ENCODE peak calls at places on chromosomes 4 and X, in four cellular contexts. T is CD8-positive, alpha-beta T cell; O is Peyer's patch; G is heart left ventricle. N is an unnamed sample.

GRCh38 chr4:59759082-59759825 is 1440.9 kb upstream of the ADGRL3 start:
- DNase-seq in G (peak), T (no peak), O (no peak), N (no peak)

GRCh38 chr4:117796677-117797076 is 237.6 kb upstream of the NDST3 start:
- DNase-seq in O (no peak), G (no peak), T (no peak), N (no peak)

GRCh38 chrX:104270916-104271512 is 16.3 kb upstream of the ESX1 start:
- DNase-seq in O (no peak), T (no peak), G (no peak), N (no peak)

GRCh38 chr4:80731436-80731835 is 299.1 kb upstream of the BMP3 start:
- DNase-seq in G (no peak), O (no peak), T (no peak), N (no peak)

GRCh38 chr4:163681208-163681821 is 186.8 kb downstream of the TMA16 start:
- DNase-seq in G (no peak), O (no peak), T (no peak), N (no peak)

GRCh38 chrX:70190225-70190624 is 12.9 kb downstream of the DGAT2L6 start:
- DNase-seq in G (no peak), O (no peak), T (no peak), N (no peak)

GRCh38 chrX:73069365-73070035 is 9.8 kb downstream of the PABPC1L2A start:
- DNase-seq in O (no peak), T (no peak), G (no peak), N (no peak)

GRCh38 chrX:22520128-22520828 is 247.6 kb downstream of the CBLL2 start:
- DNase-seq in G (no peak), T (no peak), O (no peak), N (no peak)

GRCh38 chr4:87366763-87367162 is 24.2 kb downstream of the HSD17B11 start:
- DNase-seq in T (no peak), O (no peak), G (no peak), N (no peak)

GRCh38 chr4:9804918-9805317 is 23.5 kb downstream of the DRD5 start:
- DNase-seq in G (no peak), T (no peak), O (no peak), N (no peak)

GRCh38 chrX:98405376-98405775 is 1521.7 kb downstream of the RPA4 start:
- DNase-seq in T (no peak), G (no peak), O (no peak), N (no peak)

GRCh38 chr4:153564630-153565525 is 98.7 kb downstream of the TMEM131L start:
- DNase-seq in G (no peak), O (no peak), T (no peak), N (no peak)

GRCh38 chr4:149986916-149987315 is 91.3 kb upstream of the DCLK2 start:
- DNase-seq in T (no peak), G (no peak), O (no peak), N (no peak)

GRCh38 chrX:153582896-153583295 is 16.0 kb downstream of the CCNQ start:
- DNase-seq in O (no peak), G (peak), T (peak), N (peak)

GRCh38 chr4:53507671-53508286 is 83.5 kb downstream of the LNX1 start:
- DNase-seq in G (peak), T (no peak), O (no peak), N (no peak)

GRCh38 chr4:102500371-102501175 is 586 bp upstream of the NFKB1 start:
- DNase-seq in T (peak), G (peak), O (no peak), N (peak)

GRCh38 chrX:123217077-123217476 is 33.0 kb downstream of the GRIA3 start:
- DNase-seq in O (no peak), T (no peak), G (no peak), N (no peak)

GRCh38 chr4:36099509-36099908 is 144.8 kb downstream of the ARAP2 start:
- DNase-seq in G (no peak), T (no peak), O (no peak), N (no peak)

GRCh38 chr4:113169368-113169767 is 119.9 kb downstream of the ANK2 start:
- DNase-seq in O (no peak), G (no peak), T (no peak), N (no peak)

GRCh38 chrX:43949669-43950068 is 23.5 kb downstream of the NDP start:
- DNase-seq in O (peak), T (peak), G (no peak), N (peak)

GRCh38 chrX:9729161-9729885 is 36.3 kb downstream of the GPR143 start:
- DNase-seq in O (no peak), T (no peak), G (no peak), N (no peak)

GRCh38 chr4:76527666-76528065 is 92.6 kb downstream of the SHROOM3 start:
- DNase-seq in T (no peak), O (no peak), G (no peak), N (no peak)

GRCh38 chr4:12562476-12562875 is 921.7 kb downstream of the RAB28 start:
- DNase-seq in T (no peak), O (no peak), G (no peak), N (no peak)

GRCh38 chrX:5402461-5402860 is 826.2 kb downstream of the NLGN4X start:
- DNase-seq in O (no peak), G (no peak), T (no peak), N (no peak)

GRCh38 chrX:49172280-49172780 is 632 bp downstream of the PLP2 start:
- DNase-seq in O (peak), G (peak), T (peak), N (peak)

GRCh38 chr4:34043131-34043530 is 2201.2 kb downstream of the ARAP2 start:
- DNase-seq in G (no peak), T (no peak), O (no peak), N (no peak)

GRCh38 chr4:148355442-148356123 is 86.6 kb downstream of the NR3C2 start:
- DNase-seq in G (no peak), O (no peak), T (no peak), N (no peak)

GRCh38 chrX:43969504-43970501 is 3.4 kb downstream of the NDP start:
- DNase-seq in T (no peak), G (no peak), O (no peak), N (no peak)

GRCh38 chr4:6111354-6111930 is 88.9 kb downstream of the JAKMIP1 start:
- DNase-seq in O (no peak), T (no peak), G (no peak), N (no peak)

GRCh38 chr4:124478518-124478917 is 234.0 kb downstream of the ANKRD50 start:
- DNase-seq in T (no peak), O (no peak), G (no peak), N (no peak)

GRCh38 chr4:89878611-89879010 is 16.0 kb upstream of the MMRN1 start:
- DNase-seq in O (no peak), G (no peak), T (no peak), N (no peak)

GRCh38 chrX:12159799-12160198 is 21.5 kb downstream of the FRMPD4 start:
- DNase-seq in T (no peak), G (no peak), O (no peak), N (no peak)

GRCh38 chr4:105154576-105154975 is 7.9 kb downstream of the TET2 start:
- DNase-seq in T (no peak), G (no peak), O (no peak), N (no peak)
- TF ChIP-seq CTCF in T (no peak), G (no peak), O (no peak), N (no peak)

GRCh38 chrX:4240541-4241194 is 527.2 kb upstream of the PRKX start:
- DNase-seq in G (no peak), O (no peak), T (no peak), N (no peak)
- H3K27ac ChIP-seq in G (no peak), O (no peak), T (peak), N (peak)

GRCh38 chrX:68179355-68179754 is 253.9 kb downstream of the OPHN1 start:
- DNase-seq in T (no peak), G (no peak), O (no peak), N (no peak)

GRCh38 chrX:68180501-68181061 is 252.7 kb downstream of the OPHN1 start:
- DNase-seq in T (no peak), G (no peak), O (no peak), N (no peak)

GRCh38 chrX:68185161-68185560 is 248.1 kb downstream of the OPHN1 start:
- DNase-seq in T (no peak), G (no peak), O (no peak), N (no peak)

GRCh38 chrX:68186552-68187262 is 246.6 kb downstream of the OPHN1 start:
- DNase-seq in G (no peak), O (no peak), T (no peak), N (no peak)

GRCh38 chrX:68183612-68184214 is 249.6 kb downstream of the OPHN1 start:
- DNase-seq in O (no peak), T (no peak), G (no peak), N (no peak)
- TF ChIP-seq CTCF in O (no peak), T (no peak), G (peak), N (no peak)

GRCh38 chr4:186243331-186243730 is 16.0 kb downstream of the KLKB1 start:
- DNase-seq in O (no peak), G (no peak), T (no peak), N (no peak)

GRCh38 chr4:186236126-186236525 is 8.8 kb downstream of the KLKB1 start:
- DNase-seq in T (no peak), G (no peak), O (no peak), N (no peak)

GRCh38 chr4:186240848-186241491 is 13.7 kb downstream of the KLKB1 start:
- DNase-seq in T (no peak), G (no peak), O (no peak), N (no peak)

GRCh38 chr4:186241616-186242015 is 14.3 kb downstream of the KLKB1 start:
- DNase-seq in G (no peak), T (no peak), O (no peak), N (no peak)

GRCh38 chr4:186240452-186240847 is 13.1 kb downstream of the KLKB1 start:
- DNase-seq in T (no peak), G (no peak), O (no peak), N (no peak)
- H3K27ac ChIP-seq in T (no peak), G (no peak), O (no peak), N (no peak)

GRCh38 chr4:127985989-127986388 is 20.8 kb downstream of the ABHD18 start:
- DNase-seq in T (no peak), O (no peak), G (no peak), N (no peak)
- TF ChIP-seq CTCF in T (no peak), O (no peak), G (no peak), N (no peak)

GRCh38 chr4:107977966-107978705 is 11.6 kb upstream of the HADH start:
- DNase-seq in T (no peak), O (no peak), G (no peak), N (no peak)

GRCh38 chr4:107974523-107974922 is 15.2 kb upstream of the HADH start:
- DNase-seq in T (no peak), O (no peak), G (no peak), N (no peak)

GRCh38 chr4:107978716-107979451 is 10.8 kb upstream of the HADH start:
- DNase-seq in O (no peak), T (no peak), G (no peak), N (no peak)

GRCh38 chr4:107977482-107977881 is 12.2 kb upstream of the HADH start:
- DNase-seq in O (no peak), G (no peak), T (no peak), N (no peak)
- H3K27ac ChIP-seq in O (no peak), G (no peak), T (no peak), N (no peak)

N was measured in CD4-positive, alpha-beta T cell.